ENCODE peak calls at places on chromosome 7, in nine cellular contexts. Q is fibroblast of lung; A is endothelial cell of umbilical vein; K is cardiac muscle cell; P is CD8-positive, alpha-beta T cell; G is fibroblast of mammary gland; D is A549; L is colonic mucosa; Y is adrenal gland. R is an unnamed sample.

GRCh38 chr7:5621776-5622175 is 159.7 kb downstream of the RNF216 start:
- DNase-seq in Q (no peak), A (no peak), K (no peak), P (no peak), G (no peak), D (no peak), L (no peak), Y (no peak), R (no peak)

GRCh38 chr7:99733448-99733847 is 1.5 kb downstream of the CYP3A7 start:
- DNase-seq in Q (no peak), A (no peak), K (no peak), P (no peak), G (no peak), D (peak; percentile 26), L (no peak), Y (no peak), R (no peak)

GRCh38 chr7:33707427-33707826 is 197.9 kb upstream of the BMPER start:
- DNase-seq in Q (peak; percentile 59), A (no peak), K (peak; percentile 37), P (no peak), G (no peak), D (no peak), L (no peak), Y (no peak), R (no peak)

GRCh38 chr7:92949748-92950147 is 113.4 kb upstream of the CDK6 start:
- DNase-seq in Q (no peak), A (no peak), K (no peak), P (no peak), G (no peak), D (no peak), L (peak; percentile 32), Y (no peak), R (no peak)

GRCh38 chr7:15972767-15973362 is 286.4 kb upstream of the MEOX2 start:
- DNase-seq in Q (peak; percentile 45), A (peak; percentile 87), K (peak; percentile 75), P (no peak), G (peak; percentile 45), D (no peak), L (no peak), Y (peak; percentile 18), R (no peak)

GRCh38 chr7:27434729-27435400 is 192.3 kb downstream of the EVX1 start:
- DNase-seq in Q (peak; percentile 20), A (no peak), K (peak; percentile 14), P (no peak), G (peak; percentile 35), D (no peak), L (no peak), Y (no peak), R (no peak)

GRCh38 chr7:98372993-98373392 is 27.9 kb downstream of the BAIAP2L1 start:
- DNase-seq in Q (peak; percentile 60), A (no peak), K (peak; percentile 23), P (no peak), G (peak; percentile 90), D (no peak), L (no peak), Y (peak; percentile 30), R (no peak)

GRCh38 chr7:131689662-131690234 is 133.3 kb upstream of the PODXL start:
- DNase-seq in Q (no peak), A (no peak), K (no peak), P (no peak), G (no peak), D (no peak), L (no peak), Y (no peak), R (no peak)

DNA sequence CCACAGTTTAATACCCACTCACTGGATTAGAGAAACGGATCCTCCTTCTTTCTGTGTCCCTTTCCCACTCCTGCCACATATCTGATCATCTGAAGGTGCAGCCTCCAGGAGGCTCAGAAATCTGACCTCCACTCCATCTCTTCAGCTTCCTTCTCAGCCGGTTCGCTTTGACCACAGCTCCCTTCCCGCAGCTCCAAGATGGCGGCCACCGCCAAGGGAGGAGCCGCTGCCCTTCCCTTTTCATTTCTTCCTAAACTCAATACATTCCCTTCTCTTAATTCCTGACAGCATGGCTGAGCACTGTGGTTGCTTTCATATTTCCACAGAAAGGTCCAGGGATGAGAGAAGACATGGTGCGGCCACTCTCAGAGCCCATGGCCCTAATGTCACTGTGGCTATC is 43.7 kb upstream of the C7orf33 start:
- DNase-seq in Q (no peak), A (no peak), K (no peak), P (no peak), G (no peak), D (no peak), L (no peak), Y (no peak), R (no peak)
- H3K4me3 ChIP-seq in Q (no peak overlapping the region), A (no peak overlapping the region), K (no peak overlapping the region), P (no peak overlapping the region), G (no peak overlapping the region), D (no peak overlapping the region), L (no peak overlapping the region), Y (no peak overlapping the region), R (no peak overlapping the region)

DNA sequence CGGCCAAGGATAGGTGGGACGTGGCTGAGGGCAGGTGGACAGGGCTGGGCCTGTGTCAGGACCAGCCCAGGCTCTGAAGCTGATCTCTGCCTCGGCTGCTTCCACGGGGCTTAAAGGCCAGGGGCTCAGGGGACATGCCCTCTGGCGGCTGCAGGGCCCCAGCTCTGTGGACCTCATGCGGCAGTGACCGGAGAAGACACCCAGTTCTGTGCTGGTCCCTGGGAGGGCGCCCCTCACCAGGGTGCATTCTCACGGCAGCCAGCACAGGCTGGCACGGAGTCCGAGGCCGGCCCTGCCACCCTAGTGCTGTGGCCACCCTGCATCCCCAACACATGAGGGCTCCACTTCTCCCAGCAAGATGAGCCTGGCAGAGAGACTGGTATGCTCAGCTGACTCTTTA is 30.3 kb downstream of the YKT6 start:
- DNase-seq in Q (no peak), A (no peak), K (no peak), P (no peak), G (no peak), D (no peak), L (no peak), Y (no peak), R (no peak)
- TF ChIP-seq CTCF in Q (no peak), A (no peak), K (no peak), P (no peak), G (no peak), D (no peak), L (no peak), Y (no peak), R (peak; percentile 12)

GRCh38 chr7:47537716-47538640 is 43.9 kb downstream of the TNS3 start:
- DNase-seq in Q (peak; percentile 57), A (no peak), K (no peak), P (no peak), G (no peak), D (no peak), L (no peak), Y (no peak), R (no peak)

GRCh38 chr7:47536705-47537611 is 45.0 kb downstream of the TNS3 start:
- DNase-seq in Q (peak; percentile 76), A (no peak), K (peak; percentile 68), P (no peak), G (peak; percentile 82), D (no peak), L (peak; percentile 58), Y (peak; percentile 48), R (no peak)

GRCh38 chr7:47535033-47535703 is 46.7 kb downstream of the TNS3 start:
- DNase-seq in Q (peak; percentile 54), A (no peak), K (peak; percentile 21), P (no peak), G (peak; percentile 42), D (no peak), L (no peak), Y (no peak), R (no peak)

GRCh38 chr7:47534322-47535032 is 47.4 kb downstream of the TNS3 start:
- DNase-seq in Q (no peak), A (no peak), K (no peak), P (no peak), G (no peak), D (no peak), L (no peak), Y (no peak), R (no peak)

GRCh38 chr7:47535704-47536628 is 45.9 kb downstream of the TNS3 start:
- DNase-seq in Q (no peak), A (no peak), K (no peak), P (no peak), G (no peak), D (no peak), L (no peak), Y (no peak), R (no peak)
- H3K4me3 ChIP-seq in Q (peak overlapping the region; percentile 14), A (no peak overlapping the region), K (peak overlapping the region; percentile 22), P (no peak overlapping the region), G (peak overlapping the region; percentile 35), D (no peak overlapping the region), L (no peak overlapping the region), Y (no peak overlapping the region), R (no peak overlapping the region)

DNA sequence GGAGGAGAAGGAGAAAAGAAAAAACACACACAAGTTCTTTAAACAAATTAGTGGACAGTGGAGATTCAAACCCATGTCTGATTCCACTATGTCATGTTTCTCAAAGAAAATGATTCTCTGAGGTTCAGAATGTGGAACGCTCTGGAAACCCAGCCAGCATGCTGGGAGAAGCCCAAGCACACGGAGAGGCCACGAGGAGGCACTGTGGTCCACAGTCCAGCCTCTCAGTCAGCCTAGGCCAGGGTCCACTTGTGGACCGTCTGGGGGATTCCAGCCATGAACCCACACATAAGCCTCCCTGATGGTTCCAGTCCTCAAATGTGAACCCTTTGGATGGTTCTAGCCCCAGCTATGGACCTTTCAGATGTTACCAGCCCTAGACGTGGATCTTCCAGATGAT is 73.4 kb downstream of the CAV1 start:
- DNase-seq in Q (no peak), A (no peak), K (no peak), P (no peak), G (no peak), D (no peak), L (no peak), Y (no peak), R (no peak)
- TF ChIP-seq CTCF in Q (no peak), A (peak; percentile 14), K (peak; percentile 44), P (no peak), G (peak; percentile 54), D (peak; percentile 42), L (no peak), Y (no peak), R (peak; percentile 79)

DNA sequence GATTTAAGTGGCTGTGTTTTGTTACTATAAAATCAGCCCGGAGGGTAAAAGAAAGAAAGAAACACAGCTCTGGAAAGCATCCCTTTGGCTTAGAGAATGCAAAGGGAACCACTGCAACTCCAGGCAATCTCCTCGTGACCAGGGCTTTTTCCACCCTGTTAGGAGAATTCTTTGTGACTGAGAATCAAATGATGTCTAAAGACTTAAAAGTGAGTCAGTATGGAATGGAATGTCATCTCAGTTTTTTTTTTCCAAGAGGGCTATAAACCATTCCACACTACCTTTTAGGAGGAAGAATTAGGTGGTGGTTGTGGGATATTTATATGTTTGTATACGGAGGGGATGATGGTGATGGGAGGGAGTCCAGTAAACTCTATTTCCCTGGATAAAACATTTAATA is 334.7 kb downstream of the SUGCT start:
- DNase-seq in Q (peak; percentile 28), A (no peak), K (peak; percentile 59), P (no peak), G (peak; percentile 64), D (no peak), L (no peak), Y (no peak), R (no peak)
- H3K4me3 ChIP-seq in Q (no peak overlapping the region), A (no peak overlapping the region), K (no peak overlapping the region), P (no peak overlapping the region), G (no peak overlapping the region), D (no peak overlapping the region), L (no peak overlapping the region), Y (no peak overlapping the region), R (no peak overlapping the region)

GRCh38 chr7:26284995-26285632 is 6.5 kb upstream of the SNX10 start:
- DNase-seq in Q (no peak), A (no peak), K (no peak), P (no peak), G (no peak), D (no peak), L (no peak), Y (no peak), R (no peak)
- TF ChIP-seq CTCF in Q (no peak), A (no peak), K (peak; percentile 4), P (peak; percentile 38), G (peak; percentile 2), D (no peak), L (no peak), Y (no peak), R (peak; percentile 29)